ENCODE peak calls at places on chromosomes 13 and 19, in four cellular contexts. O is naive thymus-derived CD4-positive, alpha-beta T cell; M is iris pigment epithelial cell; H is activated T-helper 1 cell treated with anti-CD3 and anti-CD28 coated beads, Interleukin-12 subunit alpha, Interleukin-12 subunit beta, Interleukin-2, Interleukin-4 antibody, amounts not matched to agents 30 ng/mL and 10 ng/mL and 1 ng/mL, durations not matched to agents 14 hours and 24 hours and 36 hours. S is an unnamed sample.

GRCh38 chr19:1223018-1223855 is 14.6 kb downstream of the CBARP start:
- DNase-seq in O (no peak), M (peak; percentile 44), H (no peak), S (no peak)

GRCh38 chr13:24281188-24282008 is 28.0 kb upstream of the C1QTNF9 start:
- DNase-seq in O (no peak), M (no peak), H (no peak), S (no peak)

GRCh38 chr19:20154636-20155035 is 12.4 kb upstream of the ZNF486 start:
- DNase-seq in O (no peak), M (no peak), H (no peak), S (no peak)

GRCh38 chr13:26061947-26062346 is 10.1 kb upstream of the SHISA2 start:
- DNase-seq in O (no peak), M (peak; percentile 77), H (no peak), S (no peak)

GRCh38 chr19:35266904-35267817 is 1.6 kb upstream of the USF2 start:
- DNase-seq in O (no peak), M (peak; percentile 31), H (peak; percentile 35), S (peak; percentile 30)

GRCh38 chr13:78607409-78608253 is 4.3 kb upstream of the POU4F1 start:
- DNase-seq in O (no peak), M (no peak), H (no peak), S (no peak)

GRCh38 chr13:42420304-42420703 is 148.4 kb downstream of the AKAP11 start:
- DNase-seq in O (no peak), M (no peak), H (no peak), S (no peak)

GRCh38 chr19:18023596-18024212 is 15.7 kb downstream of the ARRDC2 start:
- DNase-seq in O (peak; percentile 94), M (peak; percentile 88), H (peak; percentile 47), S (no peak)

GRCh38 chr19:45484273-45484945 is 12.4 kb downstream of the RTN2 start:
- DNase-seq in O (no peak), M (peak; percentile 49), H (no peak), S (peak; percentile 49)

GRCh38 chr19:41327499-41328156 is 17.7 kb downstream of the CCDC97 start:
- DNase-seq in O (peak; percentile 73), M (peak; percentile 59), H (peak; percentile 67), S (no peak)

GRCh38 chr13:99614465-99614885 is 113.2 kb downstream of the TM9SF2 start:
- DNase-seq in O (peak; percentile 40), M (peak; percentile 24), H (no peak), S (peak; percentile 38)

GRCh38 chr13:51518847-51519246 is 65.4 kb upstream of the WDFY2 start:
- DNase-seq in O (no peak), M (no peak), H (no peak), S (no peak)

GRCh38 chr13:51154029-51154555 is 43.0 kb upstream of the C13orf42 start:
- DNase-seq in O (no peak), M (peak; percentile 59), H (no peak), S (peak; percentile 63)

GRCh38 chr19:11227201-11227886 is 12.1 kb upstream of the ANGPTL8 start:
- DNase-seq in O (no peak), M (no peak), H (no peak), S (no peak)

GRCh38 chr13:33401238-33401637 is 115.7 kb upstream of the STARD13 start:
- DNase-seq in O (no peak), M (no peak), H (no peak), S (no peak)

GRCh38 chr19:48249502-48250014 is 6.2 kb downstream of the CARD8 start:
- DNase-seq in O (peak; percentile 80), M (peak; percentile 28), H (peak; percentile 62), S (no peak)

GRCh38 chr19:10138879-10139795 is 19.4 kb upstream of the EIF3G start:
- DNase-seq in O (no peak), M (no peak), H (no peak), S (no peak)

GRCh38 chr13:40485611-40486517 is 180.6 kb downstream of the FOXO1 start:
- DNase-seq in O (peak; percentile 88), M (no peak), H (peak; percentile 50), S (no peak)

GRCh38 chr19:55345101-55345817 is 5.6 kb downstream of the KMT5C start:
- DNase-seq in O (no peak), M (no peak), H (no peak), S (no peak)

GRCh38 chr19:1657632-1658445 is 5.4 kb upstream of the TCF3 start:
- DNase-seq in O (no peak), M (no peak), H (no peak), S (no peak)